ENCODE peak calls at places on chromosomes 5 and 9, in eight cellular contexts. One of them, this sample, is unnamed.
A peak's percentile ranks its signal among the peaks of the same experiment; 100 is the strongest.

GRCh38 chr5:136814621-136815378 is 449.5 kb upstream of the TRPC7 start:
- DNase-seq in T follicular helper cell: no peak
- DNase-seq in AG04450: no peak
- DNase-seq in stimulated activated naive CD4-positive, alpha-beta T cell treated with Interleukin-2 at 50 U/mL for 16 hours: no peak
- DNase-seq in fibroblast of pulmonary artery: peak; percentile 42
- DNase-seq in hippocampal formation: no peak
- DNase-seq in left ventricle myocardium inferior: no peak
- DNase-seq in NCI-H524: no peak
- DNase-seq in this sample: no peak

GRCh38 chr5:2093859-2094615 is 211.3 kb upstream of the IRX4 start:
- DNase-seq in T follicular helper cell: no peak
- DNase-seq in AG04450: peak; percentile 51
- DNase-seq in stimulated activated naive CD4-positive, alpha-beta T cell treated with Interleukin-2 at 50 U/mL for 16 hours: no peak
- DNase-seq in fibroblast of pulmonary artery: peak; percentile 98
- DNase-seq in hippocampal formation: no peak
- DNase-seq in left ventricle myocardium inferior: no peak
- DNase-seq in NCI-H524: no peak
- DNase-seq in this sample: peak; percentile 61

GRCh38 chr9:33186457-33187168 is 19.5 kb upstream of the B4GALT1 start:
- DNase-seq in T follicular helper cell: no peak
- DNase-seq in AG04450: no peak
- DNase-seq in stimulated activated naive CD4-positive, alpha-beta T cell treated with Interleukin-2 at 50 U/mL for 16 hours: no peak
- DNase-seq in fibroblast of pulmonary artery: peak; percentile 81
- DNase-seq in hippocampal formation: no peak
- DNase-seq in left ventricle myocardium inferior: no peak
- DNase-seq in NCI-H524: no peak
- DNase-seq in this sample: no peak

GRCh38 chr9:136091582-136092352 is 3.3 kb downstream of the NACC2 start:
- DNase-seq in T follicular helper cell: no peak
- DNase-seq in AG04450: no peak
- DNase-seq in stimulated activated naive CD4-positive, alpha-beta T cell treated with Interleukin-2 at 50 U/mL for 16 hours: no peak
- DNase-seq in fibroblast of pulmonary artery: no peak
- DNase-seq in hippocampal formation: no peak
- DNase-seq in left ventricle myocardium inferior: no peak
- DNase-seq in NCI-H524: no peak
- DNase-seq in this sample: no peak

GRCh38 chr5:158820891-158821290 is 278.8 kb downstream of the EBF1 start:
- DNase-seq in T follicular helper cell: no peak
- DNase-seq in AG04450: no peak
- DNase-seq in stimulated activated naive CD4-positive, alpha-beta T cell treated with Interleukin-2 at 50 U/mL for 16 hours: no peak
- DNase-seq in fibroblast of pulmonary artery: no peak
- DNase-seq in hippocampal formation: no peak
- DNase-seq in left ventricle myocardium inferior: no peak
- DNase-seq in NCI-H524: no peak
- DNase-seq in this sample: no peak

GRCh38 chr9:4622016-4622415 is 40.1 kb upstream of the PLPP6 start:
- DNase-seq in T follicular helper cell: no peak
- DNase-seq in AG04450: no peak
- DNase-seq in stimulated activated naive CD4-positive, alpha-beta T cell treated with Interleukin-2 at 50 U/mL for 16 hours: no peak
- DNase-seq in fibroblast of pulmonary artery: no peak
- DNase-seq in hippocampal formation: no peak
- DNase-seq in left ventricle myocardium inferior: no peak
- DNase-seq in NCI-H524: no peak
- DNase-seq in this sample: no peak

GRCh38 chr9:94799578-94800264 is 73.2 kb downstream of the AOPEP start:
- DNase-seq in T follicular helper cell: no peak
- DNase-seq in AG04450: no peak
- DNase-seq in stimulated activated naive CD4-positive, alpha-beta T cell treated with Interleukin-2 at 50 U/mL for 16 hours: no peak
- DNase-seq in fibroblast of pulmonary artery: peak; percentile 77
- DNase-seq in hippocampal formation: no peak
- DNase-seq in left ventricle myocardium inferior: no peak
- DNase-seq in NCI-H524: no peak
- DNase-seq in this sample: peak; percentile 87

GRCh38 chr9:110900451-110900850 is 137.8 kb downstream of the LPAR1 start:
- DNase-seq in T follicular helper cell: no peak
- DNase-seq in AG04450: no peak
- DNase-seq in stimulated activated naive CD4-positive, alpha-beta T cell treated with Interleukin-2 at 50 U/mL for 16 hours: no peak
- DNase-seq in fibroblast of pulmonary artery: peak; percentile 33
- DNase-seq in hippocampal formation: no peak
- DNase-seq in left ventricle myocardium inferior: no peak
- DNase-seq in NCI-H524: no peak
- DNase-seq in this sample: no peak

GRCh38 chr5:133552925-133553525 is 59.3 kb downstream of the FSTL4 start:
- DNase-seq in T follicular helper cell: peak; percentile 25
- DNase-seq in AG04450: no peak
- DNase-seq in stimulated activated naive CD4-positive, alpha-beta T cell treated with Interleukin-2 at 50 U/mL for 16 hours: peak; percentile 32
- DNase-seq in fibroblast of pulmonary artery: peak; percentile 49
- DNase-seq in hippocampal formation: no peak
- DNase-seq in left ventricle myocardium inferior: no peak
- DNase-seq in NCI-H524: peak; percentile 16
- DNase-seq in this sample: peak; percentile 58

GRCh38 chr9:37753489-37754190 is at the start of gene TRMT10B:
- DNase-seq in T follicular helper cell: peak; percentile 56
- DNase-seq in AG04450: peak; percentile 10
- DNase-seq in stimulated activated naive CD4-positive, alpha-beta T cell treated with Interleukin-2 at 50 U/mL for 16 hours: peak; percentile 73
- DNase-seq in fibroblast of pulmonary artery: peak; percentile 75
- DNase-seq in hippocampal formation: peak; percentile 60
- DNase-seq in left ventricle myocardium inferior: peak; percentile 70
- DNase-seq in NCI-H524: peak; percentile 42
- DNase-seq in this sample: peak; percentile 73

GRCh38 chr9:36091028-36091953 is 45.2 kb upstream of the GLIPR2 start:
- DNase-seq in T follicular helper cell: no peak
- DNase-seq in AG04450: peak; percentile 78
- DNase-seq in stimulated activated naive CD4-positive, alpha-beta T cell treated with Interleukin-2 at 50 U/mL for 16 hours: no peak
- DNase-seq in fibroblast of pulmonary artery: peak; percentile 81
- DNase-seq in hippocampal formation: no peak
- DNase-seq in left ventricle myocardium inferior: no peak
- DNase-seq in NCI-H524: no peak
- DNase-seq in this sample: peak; percentile 61

GRCh38 chr9:118595719-118596305 is 773.4 kb downstream of the BRINP1 start:
- DNase-seq in T follicular helper cell: no peak
- DNase-seq in AG04450: no peak
- DNase-seq in stimulated activated naive CD4-positive, alpha-beta T cell treated with Interleukin-2 at 50 U/mL for 16 hours: no peak
- DNase-seq in fibroblast of pulmonary artery: peak; percentile 23
- DNase-seq in hippocampal formation: peak; percentile 16
- DNase-seq in left ventricle myocardium inferior: no peak
- DNase-seq in NCI-H524: peak; percentile 63
- DNase-seq in this sample: peak; percentile 24

GRCh38 chr9:7946458-7946857 is 146.9 kb upstream of the DMAC1 start:
- DNase-seq in T follicular helper cell: no peak
- DNase-seq in AG04450: no peak
- DNase-seq in stimulated activated naive CD4-positive, alpha-beta T cell treated with Interleukin-2 at 50 U/mL for 16 hours: no peak
- DNase-seq in fibroblast of pulmonary artery: no peak
- DNase-seq in hippocampal formation: no peak
- DNase-seq in left ventricle myocardium inferior: no peak
- DNase-seq in NCI-H524: no peak
- DNase-seq in this sample: no peak